ENCODE peak calls at places on chromosome 2, in four cellular contexts. N, Q, P and I are unnamed samples.

GRCh38 chr2:227697013-227697412 is 20.8 kb downstream of the SLC19A3 start:
- DNase-seq in N (no peak), Q (no peak), P (no peak), I (peak; percentile 3)

GRCh38 chr2:43452318-43452731 is 143.5 kb downstream of the THADA start:
- DNase-seq in N (no peak), Q (no peak), P (no peak), I (no peak)

GRCh38 chr2:6926071-6926732 is 9.0 kb downstream of the RNF144A start:
- DNase-seq in N (no peak), Q (no peak), P (no peak), I (no peak)

GRCh38 chr2:1484131-1484884 is 71.0 kb downstream of the TPO start:
- DNase-seq in N (no peak), Q (no peak), P (no peak), I (no peak)

GRCh38 chr2:124426630-124427029 is 401.5 kb downstream of the CNTNAP5 start:
- DNase-seq in N (no peak), Q (no peak), P (no peak), I (peak; percentile 19)

GRCh38 chr2:56515399-56515798 is 331.6 kb downstream of the CCDC85A start:
- DNase-seq in N (no peak), Q (no peak), P (no peak), I (no peak)

GRCh38 chr2:216412022-216412999 is at the start of gene SMARCAL1:
- DNase-seq in N (peak; percentile 96), Q (peak; percentile 93), P (peak; percentile 97), I (peak; percentile 99)

GRCh38 chr2:96923810-96924774 is 54.2 kb upstream of the SEMA4C start:
- DNase-seq in N (no peak), Q (no peak), P (no peak), I (no peak)

GRCh38 chr2:240902615-240903041 is 3.5 kb upstream of the CROCC2 start:
- DNase-seq in N (no peak), Q (no peak), P (no peak), I (no peak)

GRCh38 chr2:226758886-226759660 is 40.5 kb downstream of the IRS1 start:
- DNase-seq in N (no peak), Q (no peak), P (no peak), I (no peak)

GRCh38 chr2:118221952-118222594 is 133.8 kb downstream of the INSIG2 start:
- DNase-seq in N (no peak), Q (peak; percentile 29), P (peak; percentile 50), I (peak; percentile 26)

GRCh38 chr2:147711031-147711430 is 133.8 kb upstream of the ACVR2A start:
- DNase-seq in N (no peak), Q (no peak), P (no peak), I (no peak)

GRCh38 chr2:158458617-158458920 is 1.8 kb downstream of the PKP4 start:
- DNase-seq in N (no peak), Q (no peak), P (no peak), I (peak; percentile 71)

GRCh38 chr2:200943527-200944120 is 19.8 kb downstream of the ORC2 start:
- DNase-seq in N (no peak), Q (no peak), P (no peak), I (no peak)

GRCh38 chr2:207143474-207144190 is 22.1 kb downstream of the KLF7 start:
- DNase-seq in N (peak; percentile 41), Q (no peak), P (peak; percentile 86), I (no peak)

GRCh38 chr2:116645155-116645554 is 1169.3 kb upstream of the DDX18 start:
- DNase-seq in N (no peak), Q (no peak), P (no peak), I (no peak)

GRCh38 chr2:85791704-85792565 is 38.1 kb downstream of the ATOH8 start:
- DNase-seq in N (no peak), Q (no peak), P (no peak), I (no peak)

GRCh38 chr2:46148369-46148736 is 148.9 kb upstream of the EPAS1 start:
- DNase-seq in N (no peak), Q (no peak), P (no peak), I (no peak)

GRCh38 chr2:15912203-15912602 is 28.1 kb upstream of the MYCN start:
- DNase-seq in N (no peak), Q (no peak), P (no peak), I (peak; percentile 8)

GRCh38 chr2:21415234-21415633 is 291.5 kb downstream of the TDRD15 start:
- DNase-seq in N (no peak), Q (no peak), P (no peak), I (no peak)

GRCh38 chr2:230793573-230794359 is 71.0 kb upstream of the ITM2C start:
- DNase-seq in N (peak; percentile 13), Q (peak; percentile 95), P (no peak), I (peak; percentile 42)

GRCh38 chr2:237182422-237183123 is 96.9 kb downstream of the COPS8 start:
- DNase-seq in N (no peak), Q (no peak), P (no peak), I (no peak)

GRCh38 chr2:222283634-222284033 is 15.2 kb downstream of the PAX3 start:
- DNase-seq in N (no peak), Q (no peak), P (no peak), I (no peak)